ENCODE peak calls at places on chromosome 10, in nine cellular contexts. A is cardiac muscle cell, S is glutamatergic neuron, U is BE2C, P is H1, W is GM12865, D is H9, J is AG04450, I is Calu3. Q is an unnamed sample.

GRCh38 chr10:120979435-120980315 is 128.5 kb downstream of the WDR11 start:
- DNase-seq in A (peak), S (peak), U (peak), P (peak), W (no peak), D (peak), J (no peak), I (peak), Q (peak)

GRCh38 chr10:133439517-133440461 is 14.0 kb upstream of the SCART1 start:
- DNase-seq in A (no peak), S (no peak), U (no peak), P (no peak), W (no peak), D (no peak), J (no peak), I (no peak), Q (no peak)

GRCh38 chr10:96047004-96047649 is 3.7 kb downstream of the CCNJ start:
- DNase-seq in A (no peak), S (no peak), U (no peak), P (no peak), W (no peak), D (no peak), J (no peak), I (no peak), Q (peak)

GRCh38 chr10:70705121-70705861 is 33.0 kb downstream of the ADAMTS14 start:
- DNase-seq in A (no peak), S (no peak), U (no peak), P (no peak), W (no peak), D (no peak), J (no peak), I (no peak), Q (no peak)

GRCh38 chr10:63711866-63712716 is 190.9 kb downstream of the REEP3 start:
- DNase-seq in A (no peak), S (peak), U (peak), P (no peak), W (no peak), D (no peak), J (peak), I (peak), Q (peak)

GRCh38 chr10:22713853-22714523 is 390 bp downstream of the PIP4K2A start:
- DNase-seq in A (no peak), S (peak), U (no peak), P (peak), W (peak), D (peak), J (no peak), I (peak), Q (no peak)

GRCh38 chr10:85859859-85860258 is 506.7 kb downstream of the GRID1 start:
- DNase-seq in A (no peak), S (no peak), U (no peak), P (no peak), W (no peak), D (no peak), J (no peak), I (no peak), Q (no peak)

GRCh38 chr10:123607386-123607785 is 58.8 kb upstream of the GPR26 start:
- DNase-seq in A (no peak), S (peak), U (no peak), P (no peak), W (no peak), D (peak), J (no peak), I (no peak), Q (no peak)

GRCh38 chr10:101237080-101237817 is 8.0 kb upstream of the LBX1 start:
- DNase-seq in A (peak), S (peak), U (no peak), P (no peak), W (no peak), D (peak), J (no peak), I (no peak), Q (no peak)

GRCh38 chr10:101235766-101236165 is 6.5 kb upstream of the LBX1 start:
- DNase-seq in A (no peak), S (no peak), U (no peak), P (no peak), W (no peak), D (no peak), J (no peak), I (no peak), Q (no peak)

GRCh38 chr10:101236376-101237079 is 7.3 kb upstream of the LBX1 start:
- DNase-seq in A (peak), S (peak), U (no peak), P (peak), W (no peak), D (peak), J (no peak), I (no peak), Q (no peak)

GRCh38 chr10:101237908-101238731 is 8.9 kb upstream of the LBX1 start:
- DNase-seq in A (no peak), S (no peak), U (no peak), P (no peak), W (no peak), D (no peak), J (no peak), I (no peak), Q (no peak)

GRCh38 chr10:101238732-101239105 is 9.5 kb upstream of the LBX1 start:
- DNase-seq in A (peak), S (peak), U (no peak), P (no peak), W (no peak), D (no peak), J (no peak), I (no peak), Q (no peak)
- TF ChIP-seq CTCF in A (peak), S (peak), U (no peak), P (peak), W (peak), D (peak), J (peak), I (no peak), Q (peak)

GRCh38 chr10:125742465-125742864 is 23.0 kb downstream of the EDRF1 start:
- DNase-seq in A (no peak), S (no peak), U (no peak), P (no peak), W (no peak), D (no peak), J (no peak), I (no peak), Q (no peak)
- TF ChIP-seq CTCF in A (no peak), S (no peak), U (no peak), P (no peak), W (no peak), D (no peak), J (peak), I (no peak), Q (no peak)

GRCh38 chr10:43199088-43199683 is 60.9 kb downstream of the CSGALNACT2 start:
- DNase-seq in A (no peak), S (no peak), U (no peak), P (no peak), W (no peak), D (no peak), J (no peak), I (no peak), Q (no peak)

GRCh38 chr10:43198682-43199005 is 60.4 kb downstream of the CSGALNACT2 start:
- DNase-seq in A (no peak), S (no peak), U (no peak), P (no peak), W (no peak), D (no peak), J (no peak), I (no peak), Q (no peak)

GRCh38 chr10:43196131-43196980 is 58.1 kb downstream of the CSGALNACT2 start:
- DNase-seq in A (no peak), S (no peak), U (no peak), P (no peak), W (no peak), D (no peak), J (no peak), I (no peak), Q (no peak)

GRCh38 chr10:43196981-43197833 is 59.0 kb downstream of the CSGALNACT2 start:
- DNase-seq in A (no peak), S (no peak), U (no peak), P (no peak), W (no peak), D (peak), J (no peak), I (no peak), Q (no peak)

DNA sequence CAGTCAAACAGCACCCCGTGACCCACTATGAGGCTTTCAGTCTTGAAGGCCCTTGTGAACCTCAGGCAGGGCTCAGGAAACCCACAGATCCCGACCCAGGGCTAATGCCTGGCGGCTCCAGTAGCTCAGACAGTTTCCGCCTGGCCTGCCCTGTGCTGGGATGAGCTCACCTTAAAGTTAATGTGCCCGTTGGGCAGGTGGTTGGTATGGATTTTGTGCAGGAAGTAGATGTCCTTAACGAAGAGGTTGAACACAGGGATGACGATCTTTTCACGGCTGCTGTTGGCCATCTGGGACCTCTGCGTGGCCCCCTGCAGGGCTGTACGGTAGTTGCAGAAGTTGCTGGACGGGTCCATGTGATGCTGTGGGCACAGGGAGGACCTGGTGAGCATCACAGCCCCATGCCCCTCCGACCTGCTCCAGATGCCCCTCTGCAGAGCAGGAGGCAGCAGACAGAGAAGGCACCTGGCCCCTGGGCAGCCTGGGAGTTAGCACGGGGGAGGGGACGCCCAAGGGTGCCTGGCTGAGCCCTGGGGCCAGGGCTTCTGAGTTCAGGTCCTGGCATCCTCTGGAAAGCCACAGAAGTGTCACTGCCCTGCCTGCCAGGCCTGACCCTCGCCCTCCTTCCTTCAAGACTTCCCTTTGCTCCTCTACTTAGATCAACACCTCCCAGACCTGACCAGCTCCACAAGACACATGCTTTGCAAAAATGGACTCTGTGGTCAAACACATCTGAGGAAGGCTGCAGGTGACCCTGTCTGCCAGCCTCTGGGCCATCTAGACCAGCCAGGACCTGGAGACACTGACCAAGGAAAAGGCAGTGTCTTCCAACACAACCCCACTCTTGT is 59.8 kb downstream of the CSGALNACT2 start:
- DNase-seq in A (no peak), S (peak), U (peak), P (peak), W (peak), D (peak), J (no peak), I (no peak), Q (peak)
- TF ChIP-seq CTCF in A (peak), S (peak), U (peak), P (no peak), W (peak), D (peak), J (peak), I (no peak), Q (peak)

GRCh38 chr10:27724287-27724686 is 21.3 kb downstream of the MKX start:
- DNase-seq in A (peak), S (no peak), U (no peak), P (no peak), W (no peak), D (peak), J (no peak), I (no peak), Q (peak)
- TF ChIP-seq CTCF in A (peak), S (no peak), U (peak), P (no peak), W (no peak), D (peak), J (peak), I (no peak), Q (peak)

GRCh38 chr10:91409069-91409868 is 875 bp upstream of the HECTD2 start:
- DNase-seq in A (peak), S (peak), U (peak), P (no peak), W (peak), D (peak), J (no peak), I (peak), Q (peak)
- TF ChIP-seq CTCF in A (no peak), S (no peak), U (peak), P (no peak), W (no peak), D (no peak), J (no peak), I (no peak), Q (peak)

GRCh38 chr10:77391605-77392235 is 245.9 kb downstream of the KCNMA1 start:
- DNase-seq in A (peak), S (peak), U (peak), P (peak), W (peak), D (peak), J (peak), I (peak), Q (peak)
- TF ChIP-seq CTCF in A (peak), S (peak), U (peak), P (peak), W (peak), D (peak), J (peak), I (peak), Q (peak)

Q was measured in epithelial cell of esophagus.